ENCODE peak calls at places on chromosomes 13 and 19, in ten cellular contexts. Z is neuronal stem cell, H is HCT116, B is keratinocyte, S is fibroblast of lung, O is astrocyte, D is IMR-90, W is K562, G is DND-41, L is H9. A is an unnamed sample. For H3K9me3, the result is how much of the 10 kb centered on the place peaks cover.

GRCh38 chr13:102869948-102870676 is 24.3 kb downstream of the ERCC5 start:
- DNase-seq in Z (no peak), H (no peak), B (no peak), S (peak), O (no peak), D (no peak), W (no peak), G (no peak), L (no peak), A (no peak)

GRCh38 chr13:52195052-52195837 is 35.8 kb upstream of the NEK3 start:
- DNase-seq in Z (no peak), H (no peak), B (no peak), S (peak), O (peak), D (peak), W (no peak), G (no peak), L (peak), A (peak)

GRCh38 chr13:23378009-23378632 is 55.4 kb downstream of the SACS start:
- DNase-seq in Z (no peak), H (no peak), B (peak), S (peak), O (peak), D (peak), W (no peak), G (peak), L (no peak), A (peak)

GRCh38 chr13:24168980-24169379 is 8.5 kb downstream of the SPATA13 start:
- DNase-seq in Z (no peak), H (no peak), B (no peak), S (peak), O (peak), D (no peak), W (no peak), G (no peak), L (no peak), A (no peak)

GRCh38 chr19:11530432-11530831 is 1.5 kb upstream of the ECSIT start:
- DNase-seq in Z (no peak), H (peak), B (peak), S (peak), O (peak), D (peak), W (peak), G (peak), L (peak), A (peak)

GRCh38 chr13:51726446-51727185 is 77.3 kb downstream of the DHRS12 start:
- DNase-seq in Z (no peak), H (no peak), B (no peak), S (peak), O (peak), D (peak), W (no peak), G (no peak), L (no peak), A (no peak)

GRCh38 chr13:50485979-50486935 is 357.2 kb downstream of the DLEU7 start:
- DNase-seq in Z (no peak), H (no peak), B (no peak), S (peak), O (peak), D (peak), W (no peak), G (no peak), L (no peak), A (no peak)

GRCh38 chr19:15283141-15283885 is 49.0 kb downstream of the BRD4 start:
- DNase-seq in Z (no peak), H (no peak), B (no peak), S (peak), O (peak), D (peak), W (no peak), G (no peak), L (no peak), A (no peak)

GRCh38 chr19:46766569-46767317 is 20.5 kb upstream of the STRN4 start:
- DNase-seq in Z (no peak), H (no peak), B (no peak), S (no peak), O (no peak), D (no peak), W (peak), G (peak), L (peak), A (peak)

GRCh38 chr13:61765181-61765742 is 349.6 kb upstream of the PCDH20 start:
- DNase-seq in Z (no peak), H (no peak), B (no peak), S (no peak), O (no peak), D (no peak), W (no peak), G (no peak), L (no peak), A (no peak)

GRCh38 chr19:42023121-42023942 is 29.3 kb upstream of the ATP1A3 start:
- DNase-seq in Z (no peak), H (peak), B (no peak), S (peak), O (no peak), D (peak), W (peak), G (peak), L (peak), A (peak)

GRCh38 chr13:50599046-50599445 is 244.4 kb downstream of the DLEU7 start:
- DNase-seq in Z (no peak), H (no peak), B (no peak), S (no peak), O (no peak), D (no peak), W (no peak), G (peak), L (no peak), A (no peak)

GRCh38 chr13:43095771-43096719 is 72.7 kb downstream of the DNAJC15 start:
- DNase-seq in Z (no peak), H (no peak), B (no peak), S (peak), O (no peak), D (no peak), W (no peak), G (no peak), L (no peak), A (no peak)

GRCh38 chr13:57632276-57633140 is 964 bp downstream of the PCDH17 start:
- DNase-seq in Z (no peak), H (no peak), B (no peak), S (peak), O (peak), D (no peak), W (no peak), G (no peak), L (peak), A (no peak)

GRCh38 chr13:76286178-76286577 is 600.0 kb downstream of the KCTD12 start:
- DNase-seq in Z (no peak), H (no peak), B (no peak), S (peak), O (peak), D (peak), W (no peak), G (no peak), L (no peak), A (peak)

GRCh38 chr19:2888739-2889224 is 11.9 kb upstream of the ZNF57 start:
- DNase-seq in Z (no peak), H (no peak), B (no peak), S (peak), O (no peak), D (no peak), W (no peak), G (peak), L (peak), A (no peak)

GRCh38 chr19:42140125-42140754 is 8.0 kb upstream of the POU2F2 start:
- DNase-seq in Z (peak), H (no peak), B (no peak), S (peak), O (peak), D (peak), W (peak), G (peak), L (peak), A (peak)

GRCh38 chr19:17867087-17867486 is 4.7 kb upstream of the SLC5A5 start:
- DNase-seq in Z (no peak), H (no peak), B (no peak), S (no peak), O (no peak), D (no peak), W (no peak), G (no peak), L (peak), A (no peak)

GRCh38 chr19:44653343-44653742 is 9.6 kb downstream of the PVR start:
- DNase-seq in Z (no peak), H (no peak), B (no peak), S (no peak), O (no peak), D (no peak), W (no peak), G (no peak), L (no peak), A (no peak)

GRCh38 chr13:103188688-103189326 is 122.6 kb upstream of the SLC10A2 start:
- DNase-seq in Z (no peak), H (no peak), B (no peak), S (peak), O (peak), D (no peak), W (no peak), G (no peak), L (no peak), A (peak)

GRCh38 chr13:79149210-79149609 is 256.8 kb downstream of the RBM26 start:
- DNase-seq in Z (no peak), H (no peak), B (no peak), S (no peak), O (no peak), D (no peak), W (no peak), G (no peak), L (no peak), A (no peak)

GRCh38 chr19:41910992-41911888 is 17.0 kb downstream of the ERFL start:
- DNase-seq in Z (no peak), H (no peak), B (no peak), S (no peak), O (no peak), D (no peak), W (no peak), G (no peak), L (no peak), A (no peak)

GRCh38 chr19:6718111-6718740 is 2.2 kb downstream of the C3 start:
- DNase-seq in Z (no peak), H (no peak), B (no peak), S (no peak), O (no peak), D (no peak), W (no peak), G (no peak), L (peak), A (no peak)

GRCh38 chr13:41544824-41545707 is 87.7 kb downstream of the RGCC start:
- DNase-seq in Z (no peak), H (no peak), B (no peak), S (peak), O (peak), D (peak), W (no peak), G (no peak), L (no peak), A (no peak)

GRCh38 chr19:14118165-14119051 is 846 bp upstream of the PRKACA start:
- DNase-seq in Z (peak), H (no peak), B (no peak), S (peak), O (peak), D (peak), W (no peak), G (peak), L (no peak), A (no peak)

GRCh38 chr19:1884719-1885334 is 469 bp downstream of the ABHD17A start:
- DNase-seq in Z (no peak), H (no peak), B (no peak), S (no peak), O (no peak), D (no peak), W (no peak), G (no peak), L (peak), A (no peak)

GRCh38 chr13:79307866-79308298 is 98.2 kb downstream of the RBM26 start:
- DNase-seq in Z (no peak), H (no peak), B (no peak), S (peak), O (peak), D (peak), W (no peak), G (peak), L (peak), A (no peak)

GRCh38 chr19:12521996-12522395 is 29.3 kb downstream of the ZNF564 start:
- DNase-seq in Z (no peak), H (no peak), B (no peak), S (no peak), O (no peak), D (no peak), W (peak), G (peak), L (peak), A (peak)

GRCh38 chr13:33525759-33526158 is 240.2 kb upstream of the STARD13 start:
- DNase-seq in Z (no peak), H (no peak), B (no peak), S (no peak), O (no peak), D (no peak), W (no peak), G (no peak), L (no peak), A (no peak)

GRCh38 chr19:575527-576506 is 3.4 kb downstream of the BSG start:
- DNase-seq in Z (no peak), H (no peak), B (peak), S (peak), O (peak), D (peak), W (peak), G (no peak), L (no peak), A (no peak)

GRCh38 chr13:48748681-48749080 is 95.0 kb downstream of the CYSLTR2 start:
- DNase-seq in Z (no peak), H (no peak), B (no peak), S (no peak), O (no peak), D (peak), W (no peak), G (no peak), L (no peak), A (no peak)

GRCh38 chr13:51502206-51502651 is 49.4 kb upstream of the INTS6 start:
- DNase-seq in Z (no peak), H (no peak), B (no peak), S (peak), O (peak), D (peak), W (no peak), G (no peak), L (no peak), A (no peak)

GRCh38 chr13:38386421-38386820 is 36.8 kb downstream of the UFM1 start:
- DNase-seq in Z (no peak), H (no peak), B (no peak), S (peak), O (no peak), D (peak), W (no peak), G (no peak), L (no peak), A (no peak)

GRCh38 chr13:30422056-30422914 is at the start of gene UBE2L5:
- DNase-seq in Z (peak), H (peak), B (no peak), S (peak), O (peak), D (peak), W (peak), G (peak), L (peak), A (peak)

GRCh38 chr13:45257638-45258338 is 56.9 kb upstream of the KCTD4 start:
- DNase-seq in Z (no peak), H (no peak), B (no peak), S (peak), O (peak), D (peak), W (no peak), G (no peak), L (no peak), A (no peak)

GRCh38 chr19:10672529-10673150 is 18.5 kb downstream of the ILF3 start:
- DNase-seq in Z (no peak), H (no peak), B (no peak), S (no peak), O (no peak), D (no peak), W (no peak), G (no peak), L (no peak), A (no peak)

GRCh38 chr13:21079761-21080730 is 18.7 kb upstream of the LATS2 start:
- DNase-seq in Z (no peak), H (no peak), B (no peak), S (peak), O (peak), D (peak), W (no peak), G (no peak), L (no peak), A (no peak)

GRCh38 chr13:65260938-65261880 is 1968.9 kb downstream of the PCDH9 start:
- DNase-seq in Z (no peak), H (no peak), B (no peak), S (no peak), O (no peak), D (no peak), W (no peak), G (no peak), L (no peak), A (peak)

GRCh38 chr13:23828866-23829265 is 60.3 kb downstream of the MIPEP start:
- DNase-seq in Z (no peak), H (no peak), B (no peak), S (peak), O (peak), D (peak), W (no peak), G (no peak), L (no peak), A (no peak)

GRCh38 chr13:108816381-108816780 is 187.0 kb downstream of the MYO16 start:
- DNase-seq in Z (no peak), H (no peak), B (no peak), S (no peak), O (no peak), D (no peak), W (peak), G (no peak), L (no peak), A (no peak)
- H2AFZ ChIP-seq in Z (no peak), H (no peak), B (no peak), S (no peak), O (no peak), D (no peak), W (peak), G (no peak), L (no peak), A (no peak)

DNA sequence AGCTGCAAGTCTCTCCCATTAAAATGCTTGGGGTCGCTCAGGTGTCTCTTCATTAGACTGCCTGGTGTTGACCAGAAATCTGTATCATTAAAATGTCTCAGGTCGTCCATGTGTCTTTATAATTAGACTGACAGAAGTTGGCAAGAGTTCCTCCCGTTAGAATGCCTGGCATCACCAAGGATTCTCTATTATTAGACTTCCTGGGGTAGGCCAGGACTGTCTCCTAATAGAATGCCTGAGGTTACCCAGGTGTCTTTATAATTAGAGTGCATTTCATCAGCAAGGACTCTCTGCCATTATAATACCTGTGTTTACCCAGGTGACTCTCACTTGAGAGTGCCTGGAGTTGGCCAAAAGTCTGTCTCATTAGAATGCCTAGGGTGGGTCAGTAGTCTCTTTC is 1537.2 kb downstream of the UQCRFS1 start:
- DNase-seq in Z (no peak), H (no peak), B (no peak), S (no peak), O (no peak), D (no peak), W (no peak), G (no peak), L (no peak), A (no peak)
- H3K9me3 ChIP-seq in Z (under half), H (under half), B (under half), S (under half), O (under half), D (under half), W (under half), G (under half), L (half or more), A (under half)

DNA sequence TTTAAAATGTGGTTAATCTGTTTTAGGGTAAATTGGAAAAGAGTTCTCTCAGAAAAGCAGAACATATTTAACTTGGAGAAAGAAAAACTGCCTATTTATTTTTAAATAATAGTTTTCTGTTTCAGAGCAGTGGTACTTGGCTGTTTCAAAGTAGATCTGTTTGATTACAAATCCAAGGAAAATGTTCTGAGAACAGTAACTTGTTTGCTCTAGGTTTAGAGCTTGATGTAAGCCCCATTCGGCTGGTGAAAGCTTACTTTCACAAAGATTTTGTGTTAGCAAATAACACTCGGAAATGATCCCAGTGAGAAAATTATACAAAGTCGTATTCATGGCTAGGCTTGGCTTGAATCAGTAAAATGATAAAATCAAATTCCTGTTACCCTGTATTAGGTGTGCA is 395.8 kb upstream of the GPC6 start:
- DNase-seq in Z (no peak), H (no peak), B (no peak), S (no peak), O (no peak), D (no peak), W (no peak), G (no peak), L (no peak), A (no peak)
- H3K27ac ChIP-seq in Z (no peak), H (no peak), B (no peak), S (no peak), O (no peak), D (no peak), W (no peak), G (no peak), L (no peak), A (no peak)

DNA sequence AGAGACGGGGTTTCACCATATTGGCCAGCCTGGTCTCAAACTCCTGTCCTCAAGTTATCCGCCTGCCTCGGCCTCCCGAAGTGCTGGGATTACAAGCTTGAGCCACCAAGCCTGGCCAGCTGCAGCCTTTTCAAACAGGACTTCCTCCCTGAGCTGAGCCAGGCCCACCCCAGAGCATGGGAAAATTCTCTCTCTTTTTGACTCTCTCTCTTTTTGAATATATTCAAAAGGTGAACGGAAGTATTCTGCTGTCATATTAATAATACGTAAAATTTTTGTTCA is 539 bp upstream of the ZNF506 start:
- DNase-seq in Z (no peak), H (no peak), B (no peak), S (no peak), O (no peak), D (no peak), W (no peak), G (no peak), L (no peak), A (no peak)
- H2AFZ ChIP-seq in Z (peak), H (no peak), B (peak), S (peak), O (peak), D (no peak), W (no peak), G (peak), L (no peak), A (no peak)

GRCh38 chr19:30325657-30326056 is 46.5 kb upstream of the ZNF536 start:
- DNase-seq in Z (no peak), H (no peak), B (no peak), S (no peak), O (no peak), D (no peak), W (no peak), G (no peak), L (peak), A (no peak)
- H3K9me3 ChIP-seq in Z (under half), H (under half), B (under half), S (under half), O (under half), D (under half), W (under half), G (under half), L (under half), A (under half)

DNA sequence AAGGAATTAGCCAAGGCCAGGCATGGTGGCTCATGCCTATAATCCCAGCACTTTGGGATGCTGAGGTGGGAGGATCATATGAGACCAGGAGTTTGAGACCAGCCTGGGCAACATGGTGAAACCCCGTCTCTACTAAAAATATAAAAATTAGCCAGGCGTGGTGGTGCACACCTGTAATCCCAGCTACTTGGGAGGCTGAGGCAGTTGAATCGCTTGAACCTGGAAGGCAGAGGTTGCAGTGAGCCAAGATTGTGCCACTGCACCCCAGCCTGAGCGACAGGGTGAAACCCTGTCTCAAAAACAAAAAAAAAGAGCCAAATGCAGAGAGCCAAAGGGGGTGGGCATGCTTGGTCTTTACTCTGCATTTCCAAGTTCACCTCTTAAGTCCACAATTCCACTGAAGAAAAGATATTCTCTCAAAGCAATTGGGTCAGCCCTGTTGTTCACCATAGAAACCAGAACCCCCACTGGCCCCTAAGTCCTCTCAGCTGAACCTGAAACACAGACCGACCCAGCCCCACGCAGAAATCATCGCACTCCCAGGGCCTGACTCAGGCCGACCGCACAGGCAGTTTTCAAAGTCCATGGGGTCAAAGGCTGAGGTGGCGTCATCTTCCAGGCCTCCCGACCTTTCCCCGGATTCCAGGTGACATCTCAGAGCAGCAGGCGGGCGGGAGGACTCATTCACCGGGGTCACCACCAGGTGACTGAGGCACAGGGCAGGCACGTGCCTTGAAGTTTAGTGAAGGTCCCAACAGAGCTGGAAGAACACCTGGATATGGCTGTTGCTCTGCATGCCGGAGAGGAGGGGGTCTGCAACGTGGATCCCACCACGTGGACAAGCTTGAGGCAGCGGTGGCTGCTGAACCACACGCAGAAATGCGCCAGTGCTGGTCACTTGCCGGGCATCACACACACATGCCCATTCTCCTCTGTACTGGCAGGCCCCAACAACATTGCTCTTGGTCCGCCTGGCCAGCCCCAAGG is 33.1 kb downstream of the SLC25A42 start:
- DNase-seq in Z (no peak), H (peak), B (no peak), S (no peak), O (no peak), D (no peak), W (no peak), G (no peak), L (no peak), A (no peak)
- H3K27ac ChIP-seq in Z (no peak), H (peak), B (no peak), S (no peak), O (no peak), D (no peak), W (no peak), G (no peak), L (no peak), A (no peak)